ENCODE peak calls at places on chromosome 15, in six cellular contexts. W is HCT116, I is K562, Y is HepG2, X is H1, L is NT2/D1. F is an unnamed sample.

GRCh38 chr15:90336705-90337141 is 15.4 kb upstream of the ZNF774 start:
- DNase-seq in L (no peak), X (no peak), Y (no peak), W (no peak), I (no peak), F (no peak)

GRCh38 chr15:100158368-100158767 is 183.4 kb downstream of the ADAMTS17 start:
- DNase-seq in W (no peak), L (peak), I (no peak), X (no peak), Y (no peak), F (no peak)

GRCh38 chr15:82999905-83000671 is 11.4 kb downstream of the C15orf40 start:
- DNase-seq in X (no peak), I (peak), W (no peak), L (no peak), Y (peak), F (peak)

GRCh38 chr15:64905941-64906340 is 5.8 kb upstream of the ANKDD1A start:
- DNase-seq in Y (no peak), L (no peak), I (no peak), W (no peak), X (no peak), F (no peak)

GRCh38 chr15:64844576-64845140 is 2.9 kb downstream of the PLEKHO2 start:
- DNase-seq in X (no peak), Y (no peak), L (no peak), I (no peak), W (no peak), F (no peak)

GRCh38 chr15:35281515-35281914 is 196.4 kb upstream of the NANOGP8 start:
- DNase-seq in Y (no peak), X (no peak), L (no peak), I (no peak), W (peak), F (no peak)

GRCh38 chr15:80871801-80872327 is 92.7 kb downstream of the CEMIP start:
- DNase-seq in L (no peak), I (no peak), W (no peak), X (no peak), Y (no peak), F (no peak)

GRCh38 chr15:88655780-88656488 is 17.1 kb downstream of the ISG20 start:
- DNase-seq in W (no peak), I (no peak), Y (no peak), X (no peak), L (no peak), F (no peak)

GRCh38 chr15:71804226-71804625 is 6.1 kb upstream of the NR2E3 start:
- DNase-seq in I (no peak), L (no peak), Y (no peak), X (no peak), W (no peak), F (no peak)

GRCh38 chr15:76285241-76285825 is 25.9 kb downstream of the ETFA start:
- DNase-seq in L (no peak), W (no peak), X (no peak), Y (peak), I (peak), F (no peak)

GRCh38 chr15:79901958-79902357 is 5.1 kb upstream of the MTHFS start:
- DNase-seq in X (no peak), L (no peak), Y (no peak), I (no peak), W (no peak), F (peak)

GRCh38 chr15:68767833-68768232 is 52.9 kb downstream of the ANP32A start:
- DNase-seq in W (no peak), X (no peak), I (no peak), L (no peak), Y (no peak), F (no peak)

GRCh38 chr15:67267440-67267839 is 12.9 kb downstream of the IQCH start:
- DNase-seq in Y (no peak), I (no peak), X (no peak), W (no peak), L (no peak), F (no peak)

GRCh38 chr15:51320843-51321242 is 17.6 kb downstream of the CYP19A1 start:
- DNase-seq in X (no peak), L (no peak), I (no peak), Y (no peak), W (no peak), F (no peak)

GRCh38 chr15:88036154-88036839 is 220.2 kb downstream of the NTRK3 start:
- DNase-seq in Y (no peak), X (no peak), I (no peak), L (peak), W (no peak), F (no peak)

GRCh38 chr15:60397772-60398445 is at the start of gene ANXA2:
- DNase-seq in I (peak), W (peak), X (no peak), L (no peak), Y (no peak), F (no peak)

GRCh38 chr15:98263787-98264186 is 303.3 kb downstream of the ARRDC4 start:
- DNase-seq in Y (no peak), I (no peak), W (no peak), X (no peak), L (no peak), F (no peak)

GRCh38 chr15:39685999-39686613 is 96.5 kb downstream of the FSIP1 start:
- DNase-seq in X (no peak), W (peak), L (no peak), I (peak), Y (peak), F (no peak)

GRCh38 chr15:100016632-100017031 is 283.4 kb upstream of the LYSMD4 start:
- DNase-seq in X (no peak), I (no peak), W (no peak), Y (no peak), L (no peak), F (no peak)

GRCh38 chr15:57591822-57592367 is at the start of gene MYZAP:
- DNase-seq in X (no peak), I (peak), W (no peak), Y (no peak), L (no peak), F (no peak)

GRCh38 chr15:79091204-79091867 is 756 bp upstream of the RASGRF1 start:
- DNase-seq in I (no peak), X (no peak), W (no peak), L (no peak), Y (no peak), F (no peak)

GRCh38 chr15:29480278-29480677 is 210.7 kb upstream of the NSMCE3 start:
- DNase-seq in L (no peak), I (no peak), W (no peak), Y (no peak), X (no peak), F (no peak)

GRCh38 chr15:64288577-64288976 is 67.4 kb downstream of the CSNK1G1 start:
- DNase-seq in W (no peak), Y (no peak), X (no peak), L (no peak), I (no peak), F (no peak)

GRCh38 chr15:30055604-30056003 is 27.2 kb upstream of the GOLGA8J start:
- DNase-seq in I (no peak), L (no peak), W (no peak), Y (no peak), X (no peak), F (no peak)

GRCh38 chr15:39874890-39875549 is 45.0 kb downstream of the GPR176 start:
- DNase-seq in I (no peak), X (no peak), L (no peak), Y (peak), W (peak), F (no peak)

GRCh38 chr15:45458746-45459403 is 63.7 kb downstream of the SLC30A4 start:
- DNase-seq in X (no peak), Y (peak), W (no peak), I (peak), L (no peak), F (peak)

GRCh38 chr15:48097264-48097663 is 23.5 kb upstream of the SLC24A5 start:
- DNase-seq in X (no peak), L (no peak), Y (no peak), I (no peak), W (no peak), F (no peak)

GRCh38 chr15:94893091-94893490 is 661.7 kb downstream of the MCTP2 start:
- DNase-seq in Y (no peak), I (no peak), W (no peak), L (no peak), X (no peak), F (no peak)

GRCh38 chr15:76391309-76391708 is 54.7 kb downstream of the ISL2 start:
- DNase-seq in L (no peak), I (no peak), Y (no peak), X (no peak), W (no peak), F (no peak)

GRCh38 chr15:45221967-45222366 is 30.1 kb upstream of the SLC28A2 start:
- DNase-seq in I (no peak), W (no peak), Y (no peak), L (no peak), X (no peak), F (no peak)

GRCh38 chr15:87711011-87711410 is 545.5 kb downstream of the NTRK3 start:
- DNase-seq in Y (no peak), L (no peak), I (no peak), X (no peak), W (no peak), F (no peak)

GRCh38 chr15:83626171-83626802 is 27.6 kb upstream of the ADAMTSL3 start:
- DNase-seq in I (no peak), X (no peak), W (no peak), L (no peak), Y (no peak), F (no peak)

GRCh38 chr15:92725171-92725570 is 69.6 kb upstream of the FAM174B start:
- DNase-seq in Y (no peak), L (no peak), I (no peak), W (no peak), X (no peak), F (no peak)

GRCh38 chr15:63824570-63824969 is 9.2 kb downstream of the HERC1 start:
- DNase-seq in L (no peak), X (no peak), Y (no peak), I (no peak), W (no peak), F (no peak)

GRCh38 chr15:98938804-98939203 is 68.8 kb downstream of the PGPEP1L start:
- DNase-seq in Y (no peak), X (no peak), L (no peak), I (no peak), W (no peak), F (no peak)

GRCh38 chr15:70830615-70831014 is 23.3 kb downstream of the LARP6 start:
- DNase-seq in I (no peak), X (no peak), W (no peak), Y (no peak), L (no peak), F (no peak)

GRCh38 chr15:75201609-75202250 is at the start of gene C15orf39:
- DNase-seq in Y (peak), I (peak), X (no peak), W (peak), L (no peak), F (no peak)

GRCh38 chr15:78004919-78005634 is 72.4 kb downstream of the TBC1D2B start:
- DNase-seq in Y (no peak), X (no peak), I (no peak), L (no peak), W (no peak), F (no peak)

GRCh38 chr15:98776607-98777281 is 128.4 kb downstream of the IGF1R start:
- DNase-seq in Y (peak), I (peak), X (no peak), L (no peak), W (no peak), F (peak)

GRCh38 chr15:23467110-23467600 is 20.1 kb upstream of the GOLGA6L2 start:
- DNase-seq in Y (peak), X (no peak), I (no peak), W (peak), L (no peak), F (no peak)
- TF ChIP-seq ZNF274 in Y (no peak), X (no peak), I (no peak), W (no peak), L (no peak), F (no peak)

DNA sequence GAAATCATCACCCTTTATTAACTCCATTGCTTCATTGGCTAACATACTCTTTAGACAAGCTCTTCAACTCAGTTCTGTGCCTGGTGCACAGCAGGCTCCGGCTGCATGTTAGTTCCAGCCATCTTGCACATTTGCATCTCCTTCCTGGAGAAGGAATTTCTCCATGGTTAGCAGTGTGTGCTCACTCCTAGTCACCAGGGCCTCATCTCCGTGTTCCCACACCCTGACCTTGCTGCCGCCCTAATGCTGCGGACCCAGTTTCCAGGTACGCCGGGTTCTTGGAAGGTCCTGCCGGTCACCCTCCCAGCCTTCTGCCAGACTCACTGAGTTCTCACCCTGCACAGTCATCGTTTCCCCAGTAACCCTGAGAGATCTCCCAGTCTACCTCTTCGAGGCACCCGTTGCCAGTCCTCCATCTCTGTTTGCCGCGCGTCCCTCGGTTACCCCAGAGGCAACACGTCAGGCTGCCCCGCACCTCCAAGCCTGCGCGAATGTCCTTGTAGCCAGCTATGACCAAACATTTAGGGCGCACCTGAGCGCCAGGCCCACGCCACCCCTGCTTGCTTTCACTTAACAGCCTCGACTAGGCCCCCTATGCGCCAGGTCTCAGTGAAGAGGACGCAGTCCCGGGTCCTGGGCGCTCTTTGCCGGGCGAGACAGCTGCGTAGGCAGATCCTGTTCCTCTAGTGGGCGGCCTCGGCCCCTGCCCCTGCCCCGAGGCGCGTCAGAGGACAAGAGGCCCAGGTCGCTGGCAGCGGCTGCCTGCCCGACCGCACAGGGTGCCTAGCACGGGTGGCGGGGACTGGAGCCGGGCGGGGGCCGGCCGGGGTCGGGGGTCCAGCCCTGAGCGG is 744 bp upstream of the ZNF592 start:
- DNase-seq in W (no peak), Y (peak), I (no peak), L (peak), X (no peak), F (no peak)
- TF ChIP-seq ZNF274 in W (no peak), Y (peak), I (no peak), L (no peak), X (no peak), F (no peak)

GRCh38 chr15:66169625-66170024 is 83.9 kb downstream of the MEGF11 start:
- DNase-seq in I (no peak), L (no peak), X (no peak), Y (no peak), W (no peak), F (no peak)

GRCh38 chr15:66167854-66168253 is 85.7 kb downstream of the MEGF11 start:
- DNase-seq in L (no peak), W (no peak), X (no peak), I (peak), Y (no peak), F (no peak)

GRCh38 chr15:66170042-66170441 is 83.5 kb downstream of the MEGF11 start:
- DNase-seq in Y (no peak), I (no peak), X (no peak), L (no peak), W (no peak), F (no peak)

GRCh38 chr15:66170716-66171115 is 82.8 kb downstream of the MEGF11 start:
- DNase-seq in Y (no peak), L (no peak), I (no peak), W (no peak), X (no peak), F (no peak)

GRCh38 chr15:66169023-66169422 is 84.5 kb downstream of the MEGF11 start:
- DNase-seq in I (no peak), W (no peak), X (no peak), Y (no peak), L (no peak), F (no peak)
- TF ChIP-seq ZNF274 in I (no peak), W (no peak), X (no peak), Y (no peak), L (no peak), F (no peak)

DNA sequence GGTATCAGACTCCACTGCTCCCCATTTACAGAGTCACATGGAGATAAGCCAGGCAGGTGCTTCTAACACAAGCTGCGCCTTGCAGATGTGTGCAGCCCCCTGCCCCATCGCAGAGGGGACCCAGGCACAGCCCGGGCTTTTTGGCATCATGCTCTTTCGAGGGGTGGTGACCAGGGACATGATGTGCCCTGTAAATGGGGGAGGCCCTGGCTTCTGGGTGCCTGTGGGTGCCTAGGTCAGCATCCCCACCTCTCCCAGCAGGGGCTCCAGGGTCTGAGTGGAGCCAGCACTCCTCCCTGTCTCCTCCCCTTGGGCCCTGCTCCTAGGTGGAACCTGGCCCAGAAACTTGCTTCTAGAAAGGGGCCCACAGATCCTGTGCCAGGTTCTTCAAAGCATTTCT is 15.2 kb downstream of the TRPM1 start:
- DNase-seq in Y (no peak), I (no peak), L (no peak), W (no peak), X (no peak), F (no peak)
- TF ChIP-seq ZNF274 in Y (no peak), I (no peak), L (no peak), W (no peak), X (no peak), F (no peak)

GRCh38 chr15:41995476-41995855 is 23.1 kb upstream of the EHD4 start:
- DNase-seq in Y (no peak), W (no peak), X (no peak), I (no peak), L (no peak), F (no peak)
- TF ChIP-seq ZNF274 in Y (no peak), W (no peak), X (no peak), I (no peak), L (no peak), F (no peak)

F was measured in GM12878.